ENCODE peak calls at places on chromosome 6, in six cellular contexts. D is GM03348, N is naive B cell, Y is mammary epithelial cell, H is EL, O is NCI-H1694. L is an unnamed sample.

GRCh38 chr6:71929047-71929446 is 42.7 kb downstream of the RIMS1 start:
- DNase-seq in Y (no peak), N (no peak), H (no peak), O (no peak), D (no peak), L (no peak)

GRCh38 chr6:46704562-46704961 is 16.9 kb downstream of the TDRD6 start:
- DNase-seq in Y (peak; percentile 45), H (peak; percentile 12), O (no peak), D (no peak), N (no peak), L (no peak)

GRCh38 chr6:107641500-107641931 is 151.6 kb downstream of the SOBP start:
- DNase-seq in H (no peak), N (no peak), D (no peak), O (no peak), Y (no peak), L (no peak)

GRCh38 chr6:81396916-81397315 is 355.6 kb downstream of the TENT5A start:
- DNase-seq in O (no peak), D (no peak), N (no peak), Y (no peak), H (no peak), L (no peak)

GRCh38 chr6:75201901-75202672 is 3.8 kb downstream of the COL12A1 start:
- DNase-seq in D (peak; percentile 45), N (no peak), H (no peak), O (no peak), Y (peak; percentile 66), L (peak; percentile 14)

GRCh38 chr6:50030777-50031562 is 9.2 kb upstream of the DEFB110 start:
- DNase-seq in D (peak; percentile 5), Y (peak; percentile 6), O (no peak), N (no peak), H (peak; percentile 3), L (peak; percentile 29)

GRCh38 chr6:36776167-36776566 is 63.1 kb downstream of the CPNE5 start:
- DNase-seq in D (no peak), Y (no peak), O (no peak), N (no peak), H (no peak), L (no peak)

GRCh38 chr6:166301611-166302529 is 6.3 kb downstream of the PRR18 start:
- DNase-seq in D (no peak), N (no peak), O (no peak), H (no peak), Y (peak; percentile 28), L (no peak)

GRCh38 chr6:158016571-158017383 is 35.1 kb downstream of the SYNJ2 start:
- DNase-seq in D (peak; percentile 29), H (no peak), Y (no peak), O (no peak), N (no peak), L (no peak)

GRCh38 chr6:147173675-147174339 is 30.4 kb upstream of the STXBP5 start:
- DNase-seq in O (no peak), Y (no peak), H (no peak), D (no peak), N (no peak), L (no peak)

GRCh38 chr6:163291622-163292021 is 122.9 kb upstream of the QKI start:
- DNase-seq in Y (no peak), D (no peak), H (peak; percentile 31), O (no peak), N (no peak), L (no peak)

GRCh38 chr6:148700713-148701392 is 46.0 kb upstream of the UST start:
- DNase-seq in D (peak; percentile 49), H (peak; percentile 68), O (no peak), N (peak; percentile 14), Y (peak; percentile 21), L (no peak)

GRCh38 chr6:2855061-2855519 is 13.4 kb upstream of the SERPINB1 start:
- DNase-seq in O (no peak), H (no peak), N (no peak), Y (no peak), D (no peak), L (peak; percentile 41)

GRCh38 chr6:43851204-43851855 is 81.3 kb downstream of the VEGFA start:
- DNase-seq in N (no peak), Y (no peak), D (peak; percentile 98), O (no peak), H (peak; percentile 96), L (no peak)

GRCh38 chr6:151440930-151441329 is 11.0 kb downstream of the RMND1 start:
- DNase-seq in O (no peak), Y (no peak), D (peak; percentile 35), H (peak; percentile 30), N (peak; percentile 9), L (no peak)

GRCh38 chr6:55578537-55579363 is at the start of gene HMGCLL1:
- DNase-seq in O (peak; percentile 43), Y (peak; percentile 14), H (peak; percentile 3), D (peak; percentile 9), N (no peak), L (peak; percentile 40)

GRCh38 chr6:170158296-170159039 is 132.4 kb downstream of the DLL1 start:
- DNase-seq in Y (no peak), N (no peak), D (no peak), O (no peak), H (no peak), L (no peak)

GRCh38 chr6:15504581-15505350 is 158.1 kb downstream of the DTNBP1 start:
- DNase-seq in N (no peak), D (peak; percentile 92), H (peak; percentile 98), O (peak; percentile 92), Y (peak; percentile 92), L (no peak)

GRCh38 chr6:88650029-88650619 is 313.3 kb downstream of the RNGTT start:
- DNase-seq in N (no peak), D (peak; percentile 61), Y (no peak), O (peak; percentile 53), H (peak; percentile 75), L (no peak)

GRCh38 chr6:159149641-159150040 is 19.6 kb upstream of the FNDC1 start:
- DNase-seq in O (no peak), D (peak; percentile 69), N (no peak), H (no peak), Y (no peak), L (no peak)

GRCh38 chr6:158081657-158081935 is 86.5 kb downstream of the SERAC1 start:
- DNase-seq in O (no peak), D (no peak), N (no peak), H (no peak), Y (no peak), L (no peak)

GRCh38 chr6:38349795-38350194 is 289.9 kb downstream of the BTBD9 start:
- DNase-seq in D (peak; percentile 74), O (no peak), N (no peak), Y (no peak), H (peak; percentile 49), L (no peak)

GRCh38 chr6:136866872-136867416 is 44.6 kb downstream of the PEX7 start:
- DNase-seq in N (no peak), H (no peak), Y (no peak), D (peak; percentile 11), O (no peak), L (no peak)

GRCh38 chr6:150734235-150734634 is 131.3 kb upstream of the MTHFD1L start:
- DNase-seq in D (no peak), N (no peak), O (no peak), Y (peak; percentile 88), H (no peak), L (no peak)

GRCh38 chr6:143060806-143061596 is at the start of gene AIG1:
- DNase-seq in Y (peak; percentile 75), N (peak; percentile 61), H (no peak), O (no peak), D (no peak), L (peak; percentile 55)

GRCh38 chr6:14129572-14129971 is 12.0 kb downstream of the CD83 start:
- DNase-seq in D (peak; percentile 70), N (peak; percentile 41), H (peak; percentile 51), O (peak; percentile 69), Y (peak; percentile 48), L (peak; percentile 30)

GRCh38 chr6:106858653-106859092 is 115.9 kb downstream of the CD24 start:
- DNase-seq in Y (peak; percentile 93), N (no peak), H (peak; percentile 92), D (no peak), O (no peak), L (no peak)

GRCh38 chr6:110399219-110400071 is 15.9 kb downstream of the DDO start:
- DNase-seq in Y (no peak), N (no peak), H (no peak), O (no peak), D (peak; percentile 68), L (no peak)

GRCh38 chr6:137697267-137697938 is 169.7 kb upstream of the TNFAIP3 start:
- DNase-seq in H (peak; percentile 83), N (no peak), D (peak; percentile 53), O (no peak), Y (peak; percentile 63), L (no peak)

GRCh38 chr6:38593419-38593818 is 46.3 kb downstream of the BTBD9 start:
- DNase-seq in D (peak; percentile 23), Y (peak; percentile 6), N (no peak), H (no peak), O (no peak), L (no peak)

GRCh38 chr6:106099235-106099537 is 13.1 kb downstream of the PRDM1 start:
- DNase-seq in N (no peak), H (no peak), D (no peak), O (no peak), Y (no peak), L (no peak)